ENCODE peak calls at places on chromosomes 3 and 15, in four cellular contexts. C, P, Q and K are unnamed samples.

GRCh38 chr3:171257251-171258179 is 202.7 kb downstream of the TNIK start:
- DNase-seq in C (no peak), P (no peak), Q (no peak), K (no peak)

GRCh38 chr3:112074616-112075497 is 11.3 kb upstream of the C3orf52 start:
- DNase-seq in C (no peak), P (peak; percentile 69), Q (no peak), K (peak; percentile 100)

GRCh38 chr3:12611117-12611516 is 52.8 kb downstream of the RAF1 start:
- DNase-seq in C (no peak), P (no peak), Q (no peak), K (no peak)

GRCh38 chr3:130582457-130583155 is 65.6 kb downstream of the COL6A6 start:
- DNase-seq in C (no peak), P (no peak), Q (no peak), K (no peak)

GRCh38 chr15:58770519-58770856 is 614 bp upstream of the MINDY2 start:
- DNase-seq in C (no peak), P (no peak), Q (no peak), K (peak; percentile 49)

GRCh38 chr3:12556243-12556722 is 604 bp upstream of the MKRN2 start:
- DNase-seq in C (no peak), P (no peak), Q (no peak), K (no peak)

GRCh38 chr15:91246998-91247397 is 146.9 kb downstream of the SV2B start:
- DNase-seq in C (no peak), P (no peak), Q (no peak), K (no peak)

GRCh38 chr15:80878867-80879250 is 99.7 kb downstream of the CEMIP start:
- DNase-seq in C (no peak), P (no peak), Q (no peak), K (no peak)

GRCh38 chr3:164416491-164417222 is 661.6 kb downstream of the SI start:
- DNase-seq in C (no peak), P (no peak), Q (no peak), K (no peak)

GRCh38 chr3:145951431-145951830 is 209.6 kb downstream of the PLOD2 start:
- DNase-seq in C (no peak), P (no peak), Q (no peak), K (no peak)

GRCh38 chr15:95528920-95529319 is 801.6 kb upstream of the NR2F2 start:
- DNase-seq in C (no peak), P (no peak), Q (no peak), K (no peak)

GRCh38 chr3:192816274-192816853 is 89.0 kb upstream of the FGF12 start:
- DNase-seq in C (no peak), P (no peak), Q (no peak), K (peak; percentile 55)

GRCh38 chr3:81643721-81644120 is 117.7 kb downstream of the GBE1 start:
- DNase-seq in C (peak; percentile 25), P (no peak), Q (no peak), K (peak; percentile 25)

GRCh38 chr3:156368189-156368588 is 186.7 kb downstream of the SSR3 start:
- DNase-seq in C (no peak), P (no peak), Q (no peak), K (no peak)

GRCh38 chr15:69786136-69786701 is 311.5 kb downstream of the TLE3 start:
- DNase-seq in C (no peak), P (no peak), Q (no peak), K (no peak)

GRCh38 chr3:39744746-39745145 is 64.7 kb upstream of the MYRIP start:
- DNase-seq in C (no peak), P (no peak), Q (no peak), K (no peak)

GRCh38 chr3:102140116-102140515 is 290.8 kb downstream of the NFKBIZ start:
- DNase-seq in C (no peak), P (no peak), Q (no peak), K (no peak)

GRCh38 chr3:128310286-128311058 is 156.2 kb downstream of the DNAJB8 start:
- DNase-seq in C (peak; percentile 62), P (no peak), Q (no peak), K (no peak)

GRCh38 chr3:184414418-184415228 is 34.8 kb downstream of the CHRD start:
- DNase-seq in C (no peak), P (peak; percentile 5), Q (no peak), K (no peak)

GRCh38 chr3:13208706-13209295 is 135.6 kb upstream of the IQSEC1 start:
- DNase-seq in C (no peak), P (no peak), Q (no peak), K (no peak)

GRCh38 chr3:112640333-112640863 is 545 bp downstream of the CCDC80 start:
- DNase-seq in C (no peak), P (no peak), Q (peak; percentile 24), K (peak; percentile 80)

GRCh38 chr15:22902578-22902977 is 64.1 kb downstream of the NIPA2 start:
- DNase-seq in C (no peak), P (no peak), Q (no peak), K (no peak)

GRCh38 chr3:129621626-129622417 is 15.3 kb upstream of the PLXND1 start:
- DNase-seq in C (no peak), P (peak; percentile 32), Q (peak; percentile 16), K (no peak)

GRCh38 chr15:91908401-91908800 is 54.9 kb downstream of the SLCO3A1 start:
- DNase-seq in C (no peak), P (no peak), Q (no peak), K (peak; percentile 84)

GRCh38 chr3:117047951-117048705 is 338.5 kb downstream of the TUSC7 start:
- DNase-seq in C (no peak), P (no peak), Q (no peak), K (no peak)

GRCh38 chr3:119352863-119353527 is 58.8 kb downstream of the ARHGAP31 start:
- DNase-seq in C (no peak), P (no peak), Q (no peak), K (no peak)
- H3K4me1 ChIP-seq in C (peaks cover 12% of the 10 kb centered on the region), P (peaks cover 18% of the 10 kb centered on the region), Q (no peaks in the 10 kb centered on the region), K (no peaks in the 10 kb centered on the region)

GRCh38 chr3:113659121-113659531 is 37.3 kb downstream of the USF3 start:
- DNase-seq in C (no peak), P (no peak), Q (no peak), K (no peak)

GRCh38 chr3:113654310-113654709 is 42.1 kb downstream of the USF3 start:
- DNase-seq in C (no peak), P (no peak), Q (no peak), K (no peak)

GRCh38 chr3:113659996-113660395 is 36.4 kb downstream of the USF3 start:
- DNase-seq in C (no peak), P (no peak), Q (no peak), K (no peak)

GRCh38 chr3:113658107-113658506 is 38.3 kb downstream of the USF3 start:
- DNase-seq in C (no peak), P (no peak), Q (no peak), K (no peak)

DNA sequence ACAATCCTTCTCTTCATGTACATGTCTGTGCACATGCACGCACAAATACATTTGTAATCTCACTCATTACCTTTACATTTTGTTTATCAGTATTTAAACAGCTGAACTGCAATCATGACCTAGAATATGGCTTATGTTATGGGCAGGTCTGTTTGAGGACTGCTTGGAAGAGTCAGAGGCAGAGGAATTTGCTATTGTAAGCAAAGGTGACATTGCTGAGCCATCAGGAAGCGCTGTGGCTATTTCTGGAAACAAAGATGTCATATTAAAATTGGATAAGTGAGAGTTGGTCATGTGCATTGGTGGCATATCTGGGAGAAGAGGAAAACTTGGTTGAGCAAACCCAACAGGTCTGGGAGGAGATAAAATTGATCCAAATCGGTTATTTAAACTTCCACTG is 41.6 kb downstream of the USF3 start:
- DNase-seq in C (no peak), P (no peak), Q (no peak), K (no peak)
- H3K27ac ChIP-seq in C (no peak overlapping the region), P (no peak overlapping the region), Q (no peak overlapping the region), K (no peak overlapping the region)

DNA sequence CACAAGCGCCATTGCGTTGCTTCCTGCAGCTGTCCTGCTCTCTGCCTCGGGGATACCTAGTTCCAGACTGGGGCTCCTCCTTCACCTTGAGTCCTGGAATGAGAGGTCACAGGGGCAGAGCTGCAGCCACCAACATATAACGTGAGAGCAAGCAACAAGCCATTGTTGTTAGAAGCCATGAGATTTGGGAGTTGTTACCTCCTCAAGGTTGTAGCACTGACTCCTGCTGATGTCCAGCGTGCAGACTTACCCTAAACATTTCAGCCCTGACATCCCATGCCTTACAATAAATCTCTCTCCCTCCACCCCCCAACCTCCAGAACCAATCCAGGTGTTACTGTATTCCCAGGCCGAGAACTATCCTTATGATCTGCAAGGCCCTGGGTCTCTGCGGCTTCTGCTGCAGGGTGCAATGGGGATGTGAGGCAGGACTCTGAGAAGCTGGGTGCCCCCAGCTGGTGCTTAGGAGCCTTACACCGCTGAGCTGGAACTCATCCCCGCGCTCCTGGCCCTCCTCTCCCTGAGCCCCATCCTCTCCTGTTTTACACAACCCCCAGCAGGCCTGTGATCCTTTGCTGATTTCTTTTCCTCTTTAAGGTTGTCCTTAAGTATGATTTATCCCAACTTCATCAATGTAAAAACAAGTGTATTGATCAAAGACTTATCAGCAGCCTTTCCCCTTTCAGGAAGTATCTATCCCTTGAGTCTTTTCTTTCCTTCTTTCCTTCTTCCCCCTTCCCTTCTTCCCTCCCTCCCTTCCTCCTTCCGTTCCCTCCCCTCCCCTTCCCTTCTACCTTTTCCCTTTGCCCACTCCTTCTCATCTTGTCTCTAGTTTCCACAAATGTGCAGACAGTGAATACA is 84.2 kb upstream of the ABHD2 start:
- DNase-seq in C (peak; percentile 54), P (no peak), Q (peak; percentile 28), K (no peak)
- TF ChIP-seq CTCF in C (peak; percentile 3), P (peak; percentile 13), Q (peak; percentile 60), K (peak; percentile 47)

GRCh38 chr3:52253314-52254260 is 8.0 kb downstream of the PPM1M start:
- DNase-seq in C (peak; percentile 43), P (peak; percentile 71), Q (peak; percentile 54), K (peak; percentile 28)
- H3K4me1 ChIP-seq in C (no peaks in the 10 kb centered on the region), P (no peaks in the 10 kb centered on the region), Q (no peaks in the 10 kb centered on the region), K (no peaks in the 10 kb centered on the region)

GRCh38 chr15:89175617-89176191 is 45.7 kb downstream of the RLBP1 start:
- DNase-seq in C (no peak), P (no peak), Q (no peak), K (no peak)
- H3K27ac ChIP-seq in C (no peak overlapping the region), P (no peak overlapping the region), Q (peak overlapping the region; percentile 13), K (no peak overlapping the region)

DNA sequence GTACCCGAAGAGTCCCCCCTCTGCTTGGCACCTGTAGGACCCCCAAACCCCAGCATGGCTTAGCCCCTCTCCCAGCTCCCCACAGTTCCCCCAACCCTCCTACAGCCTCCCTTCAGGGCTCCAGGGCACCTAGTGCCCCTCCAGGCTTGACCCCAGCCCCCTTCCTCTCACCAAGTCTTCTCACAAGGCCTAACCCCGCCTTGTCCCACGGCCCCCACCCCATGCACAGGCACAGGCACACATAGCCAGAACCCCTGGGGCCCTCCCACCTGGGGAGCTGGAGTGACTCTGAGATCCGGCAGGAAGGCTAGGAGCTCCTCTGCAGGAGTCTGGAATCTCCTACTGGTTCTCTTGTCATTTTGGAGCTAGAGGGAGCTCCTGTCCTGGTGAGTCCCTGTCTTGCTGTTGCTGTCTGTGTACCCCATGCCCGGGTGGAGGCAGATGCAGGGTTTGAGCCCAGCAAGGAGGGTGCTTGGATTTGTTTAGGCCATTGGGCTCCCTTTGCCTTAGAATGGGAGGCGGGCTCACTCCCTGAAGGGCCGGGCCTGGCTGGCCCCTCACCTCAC is 39.6 kb downstream of the KLF13 start:
- DNase-seq in C (peak; percentile 51), P (no peak), Q (peak; percentile 68), K (no peak)
- TF ChIP-seq CTCF in C (peak; percentile 16), P (no peak), Q (peak; percentile 2), K (peak; percentile 55)

GRCh38 chr3:71083726-71084131 is 499.8 kb downstream of the FOXP1 start:
- DNase-seq in C (no peak), P (no peak), Q (no peak), K (no peak)
- H3K4me1 ChIP-seq in C (no peaks in the 10 kb centered on the region), P (no peaks in the 10 kb centered on the region), Q (peaks cover 52% of the 10 kb centered on the region), K (no peaks in the 10 kb centered on the region)